ENCODE peak calls at places on chromosomes 13 and 19, in ten cellular contexts. D is stomach, F is fibroblast of lung, E is mucosa of descending colon, A is cardiac muscle cell, Y is esophagus muscularis mucosa, K is MM.1S, J is heart right ventricle, V is thoracic aorta, H is Peyer's patch. L is an unnamed sample. For H3K4me1, the result is how much of the 10 kb centered on the place peaks cover.

GRCh38 chr13:38391341-38391740 is 41.7 kb downstream of the UFM1 start:
- DNase-seq in D (no peak), F (no peak), E (no peak), A (no peak), Y (no peak), K (no peak), J (no peak), V (no peak), H (no peak), L (no peak)

GRCh38 chr13:83350569-83350968 is 531.7 kb downstream of the SLITRK1 start:
- DNase-seq in D (no peak), F (peak), E (no peak), A (peak), Y (no peak), K (no peak), J (no peak), V (no peak), H (no peak), L (no peak)

GRCh38 chr19:11064831-11065303 is 24.4 kb upstream of the LDLR start:
- DNase-seq in D (no peak), F (peak), E (no peak), A (peak), Y (no peak), K (no peak), J (no peak), V (no peak), H (no peak), L (no peak)

GRCh38 chr13:74288361-74288911 is 154.2 kb upstream of the KLF12 start:
- DNase-seq in D (peak), F (peak), E (peak), A (no peak), Y (no peak), K (peak), J (peak), V (no peak), H (peak), L (no peak)

GRCh38 chr19:55452381-55453325 is 8.8 kb downstream of the ISOC2 start:
- DNase-seq in D (peak), F (peak), E (no peak), A (peak), Y (no peak), K (no peak), J (peak), V (no peak), H (no peak), L (no peak)

GRCh38 chr19:4064073-4064550 is 2.6 kb downstream of the ZBTB7A start:
- DNase-seq in D (no peak), F (no peak), E (no peak), A (peak), Y (no peak), K (no peak), J (no peak), V (no peak), H (no peak), L (no peak)

GRCh38 chr19:21202865-21203494 is 61.1 kb downstream of the ZNF431 start:
- DNase-seq in D (no peak), F (peak), E (no peak), A (peak), Y (no peak), K (peak), J (peak), V (no peak), H (no peak), L (peak)

GRCh38 chr19:54096642-54097106 is 3.9 kb downstream of the OSCAR start:
- DNase-seq in D (no peak), F (peak), E (no peak), A (peak), Y (no peak), K (no peak), J (no peak), V (no peak), H (no peak), L (peak)

GRCh38 chr19:42269518-42270345 is 680 bp downstream of the CIC start:
- DNase-seq in D (no peak), F (no peak), E (peak), A (no peak), Y (no peak), K (no peak), J (no peak), V (no peak), H (no peak), L (no peak)

GRCh38 chr13:95784891-95785290 is 108.0 kb downstream of the DNAJC3 start:
- DNase-seq in D (no peak), F (peak), E (no peak), A (peak), Y (no peak), K (no peak), J (no peak), V (no peak), H (no peak), L (no peak)

GRCh38 chr13:39530996-39531395 is 72.0 kb downstream of the LHFPL6 start:
- DNase-seq in D (no peak), F (peak), E (no peak), A (peak), Y (no peak), K (no peak), J (no peak), V (no peak), H (no peak), L (no peak)

GRCh38 chr13:62194371-62194770 is 778.7 kb upstream of the PCDH20 start:
- DNase-seq in D (no peak), F (no peak), E (no peak), A (no peak), Y (no peak), K (no peak), J (no peak), V (no peak), H (no peak), L (no peak)

GRCh38 chr13:66468656-66469055 is 761.5 kb downstream of the PCDH9 start:
- DNase-seq in D (no peak), F (no peak), E (no peak), A (no peak), Y (no peak), K (no peak), J (no peak), V (no peak), H (no peak), L (no peak)

GRCh38 chr13:47457631-47458030 is 543.4 kb downstream of the SUCLA2 start:
- DNase-seq in D (no peak), F (peak), E (no peak), A (peak), Y (no peak), K (no peak), J (no peak), V (no peak), H (no peak), L (no peak)

GRCh38 chr13:46202188-46202795 is 9.4 kb upstream of the LRRC63 start:
- DNase-seq in D (no peak), F (no peak), E (no peak), A (no peak), Y (no peak), K (peak), J (no peak), V (no peak), H (no peak), L (no peak)

GRCh38 chr13:32225494-32225931 is 89.7 kb downstream of the ZAR1L start:
- DNase-seq in D (no peak), F (peak), E (no peak), A (peak), Y (peak), K (no peak), J (no peak), V (no peak), H (no peak), L (no peak)

GRCh38 chr19:52535831-52536800 is 8.6 kb downstream of the ZNF808 start:
- DNase-seq in D (peak), F (peak), E (peak), A (peak), Y (peak), K (no peak), J (peak), V (peak), H (peak), L (peak)

GRCh38 chr13:80894930-80895329 is 554.0 kb upstream of the SPRY2 start:
- DNase-seq in D (no peak), F (peak), E (no peak), A (no peak), Y (no peak), K (no peak), J (no peak), V (no peak), H (no peak), L (no peak)

GRCh38 chr19:5536337-5536894 is 31.3 kb downstream of the TINCR start:
- DNase-seq in D (peak), F (peak), E (no peak), A (peak), Y (no peak), K (no peak), J (peak), V (no peak), H (no peak), L (no peak)

GRCh38 chr13:63190219-63190618 is 1774.6 kb upstream of the PCDH20 start:
- DNase-seq in D (no peak), F (no peak), E (no peak), A (no peak), Y (no peak), K (no peak), J (no peak), V (no peak), H (no peak), L (no peak)

GRCh38 chr19:11563530-11563929 is 4.5 kb upstream of the ELOF1 start:
- DNase-seq in D (no peak), F (no peak), E (no peak), A (no peak), Y (no peak), K (no peak), J (no peak), V (no peak), H (no peak), L (no peak)

GRCh38 chr13:102610296-102610895 is 13.6 kb downstream of the TPP2 start:
- DNase-seq in D (no peak), F (no peak), E (peak), A (no peak), Y (no peak), K (no peak), J (no peak), V (no peak), H (no peak), L (no peak)

GRCh38 chr19:4567584-4568071 is 8.1 kb upstream of the SEMA6B start:
- DNase-seq in D (peak), F (peak), E (peak), A (peak), Y (no peak), K (peak), J (peak), V (no peak), H (peak), L (peak)

GRCh38 chr19:35901055-35901644 is 810 bp upstream of the NFKBID start:
- DNase-seq in D (no peak), F (no peak), E (peak), A (peak), Y (no peak), K (no peak), J (no peak), V (no peak), H (no peak), L (no peak)

GRCh38 chr19:13078897-13079541 is 23.6 kb downstream of the LYL1 start:
- DNase-seq in D (peak), F (no peak), E (no peak), A (no peak), Y (no peak), K (no peak), J (no peak), V (no peak), H (no peak), L (no peak)

GRCh38 chr19:7505288-7505681 is 10.6 kb upstream of the ZNF358 start:
- DNase-seq in D (no peak), F (no peak), E (peak), A (no peak), Y (no peak), K (peak), J (no peak), V (no peak), H (no peak), L (no peak)

GRCh38 chr13:47553329-47553977 is 447.6 kb downstream of the SUCLA2 start:
- DNase-seq in D (no peak), F (no peak), E (no peak), A (no peak), Y (no peak), K (no peak), J (no peak), V (no peak), H (no peak), L (no peak)

GRCh38 chr19:11418518-11419506 is at the start of gene RGL3:
- DNase-seq in D (peak), F (no peak), E (no peak), A (no peak), Y (no peak), K (no peak), J (peak), V (no peak), H (no peak), L (no peak)

GRCh38 chr19:27911122-27911898 is 1301.6 kb downstream of the UQCRFS1 start:
- DNase-seq in D (no peak), F (no peak), E (no peak), A (no peak), Y (no peak), K (no peak), J (no peak), V (no peak), H (no peak), L (no peak)

GRCh38 chr13:85266331-85266730 is 532.9 kb downstream of the SLITRK6 start:
- DNase-seq in D (no peak), F (no peak), E (no peak), A (no peak), Y (no peak), K (no peak), J (no peak), V (no peak), H (no peak), L (no peak)

GRCh38 chr13:43664700-43665191 is 122.0 kb downstream of the ENOX1 start:
- DNase-seq in D (peak), F (peak), E (peak), A (peak), Y (no peak), K (peak), J (no peak), V (no peak), H (no peak), L (no peak)

GRCh38 chr19:40133491-40133890 is 42.7 kb upstream of the ZNF780A start:
- DNase-seq in D (no peak), F (no peak), E (no peak), A (no peak), Y (no peak), K (no peak), J (no peak), V (no peak), H (no peak), L (no peak)

GRCh38 chr13:32538234-32538620 is 368 bp downstream of the N4BP2L2 start:
- DNase-seq in D (peak), F (peak), E (peak), A (peak), Y (no peak), K (peak), J (peak), V (no peak), H (peak), L (no peak)

GRCh38 chr19:19403373-19403901 is 2.0 kb upstream of the GATAD2A start:
- DNase-seq in D (no peak), F (peak), E (no peak), A (peak), Y (no peak), K (no peak), J (no peak), V (no peak), H (no peak), L (no peak)

GRCh38 chr19:1104452-1105216 is 840 bp downstream of the GPX4 start:
- DNase-seq in D (peak), F (peak), E (peak), A (peak), Y (no peak), K (peak), J (peak), V (no peak), H (peak), L (peak)

GRCh38 chr19:1102407-1103106 is 1.2 kb upstream of the GPX4 start:
- DNase-seq in D (peak), F (peak), E (no peak), A (peak), Y (no peak), K (no peak), J (no peak), V (peak), H (no peak), L (no peak)

GRCh38 chr19:1103691-1104451 is at the start of gene GPX4:
- DNase-seq in D (peak), F (peak), E (peak), A (peak), Y (peak), K (peak), J (peak), V (peak), H (peak), L (peak)

GRCh38 chr19:1098177-1099051 is 3.2 kb upstream of the POLR2E start:
- DNase-seq in D (peak), F (no peak), E (no peak), A (peak), Y (no peak), K (no peak), J (no peak), V (no peak), H (no peak), L (no peak)

GRCh38 chr19:1101337-1101698 is 2.5 kb upstream of the GPX4 start:
- DNase-seq in D (peak), F (no peak), E (no peak), A (no peak), Y (no peak), K (no peak), J (peak), V (no peak), H (no peak), L (no peak)
- H3K4me1 ChIP-seq in D (half or more), F (under half), E (under half), A (under half), Y (half or more), K (under half), J (under half), V (half or more), H (under half), L (half or more)

DNA sequence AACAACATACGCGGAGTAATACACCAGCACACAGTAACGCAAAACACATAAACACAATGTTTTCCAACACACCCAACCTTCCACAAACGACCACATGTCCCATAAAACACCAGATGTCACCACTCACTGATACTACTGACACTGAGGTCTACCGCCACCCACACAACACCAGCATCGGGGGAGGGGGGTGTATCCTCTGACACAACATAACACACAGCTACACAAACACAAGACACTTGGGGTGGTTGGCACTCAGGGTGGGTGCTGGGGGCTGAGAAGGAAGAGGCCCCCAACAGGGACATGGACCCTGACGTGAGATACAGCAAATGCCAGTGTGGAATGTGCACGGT is 1.5 kb upstream of the KCNN4 start:
- DNase-seq in D (no peak), F (no peak), E (no peak), A (no peak), Y (no peak), K (no peak), J (no peak), V (no peak), H (no peak), L (no peak)
- H3K4me3 ChIP-seq in D (peak), F (no peak), E (no peak), A (no peak), Y (no peak), K (no peak), J (no peak), V (no peak), H (no peak), L (no peak)

DNA sequence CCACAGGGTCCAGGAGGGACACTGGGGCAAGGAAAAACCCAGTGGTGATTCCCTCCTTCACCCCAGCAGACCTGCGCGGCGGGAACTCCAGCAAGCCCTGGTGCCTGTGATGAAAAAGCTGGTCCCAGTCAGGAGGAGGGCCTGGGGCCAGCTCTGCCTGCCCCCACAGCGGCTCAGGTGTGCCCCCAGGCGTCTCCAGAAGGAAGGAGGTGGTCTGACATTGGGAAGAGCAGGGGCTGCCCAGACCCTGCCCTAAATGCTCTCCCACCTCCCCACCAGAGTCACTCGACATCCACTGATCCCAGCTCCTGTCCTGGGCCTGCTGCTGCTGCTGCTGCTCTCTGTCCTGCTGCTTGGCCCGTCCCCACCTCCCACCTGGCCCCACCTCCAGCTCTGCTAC is 6.2 kb downstream of the PTH2 start:
- DNase-seq in D (no peak), F (no peak), E (no peak), A (no peak), Y (no peak), K (no peak), J (no peak), V (no peak), H (no peak), L (no peak)
- TF ChIP-seq CTCF in D (no peak), F (no peak), E (no peak), A (no peak), Y (no peak), K (no peak), J (no peak), V (no peak), H (no peak), L (no peak)

DNA sequence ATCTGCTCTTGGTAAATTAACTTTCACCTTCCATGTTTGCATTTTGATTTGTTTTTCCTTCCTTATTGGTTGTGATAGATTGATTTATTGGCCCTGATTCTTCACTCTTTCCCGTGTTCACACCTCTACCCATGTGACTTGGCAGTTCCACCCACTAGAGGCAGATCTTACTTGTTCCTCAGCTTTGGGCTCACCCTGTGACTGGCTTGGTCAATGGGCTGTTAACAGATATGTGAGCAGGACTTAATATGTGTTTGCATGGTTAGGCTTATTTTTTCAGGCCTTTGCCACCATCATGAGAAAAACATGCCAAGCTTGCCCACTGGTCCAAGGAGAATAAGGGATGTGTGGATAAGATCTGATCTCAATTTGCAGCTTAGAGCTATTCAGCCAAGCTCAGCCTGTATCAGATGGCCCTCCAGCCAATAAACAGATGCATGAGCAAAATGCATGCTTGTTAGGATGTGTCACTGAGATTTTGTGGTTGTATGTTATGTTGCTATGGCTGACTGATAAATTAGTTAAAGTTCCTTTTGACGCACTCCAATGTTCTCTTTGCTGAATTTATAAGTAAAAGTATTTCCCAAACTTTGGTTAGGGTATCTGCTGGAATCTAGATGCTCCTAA is 48.0 kb downstream of the RGCC start:
- DNase-seq in D (no peak), F (peak), E (no peak), A (peak), Y (peak), K (no peak), J (no peak), V (no peak), H (no peak), L (no peak)
- H3K4me1 ChIP-seq in D (under half), F (under half), E (under half), A (under half), Y (under half), K (under half), J (under half), V (under half), H (under half), L (under half)

DNA sequence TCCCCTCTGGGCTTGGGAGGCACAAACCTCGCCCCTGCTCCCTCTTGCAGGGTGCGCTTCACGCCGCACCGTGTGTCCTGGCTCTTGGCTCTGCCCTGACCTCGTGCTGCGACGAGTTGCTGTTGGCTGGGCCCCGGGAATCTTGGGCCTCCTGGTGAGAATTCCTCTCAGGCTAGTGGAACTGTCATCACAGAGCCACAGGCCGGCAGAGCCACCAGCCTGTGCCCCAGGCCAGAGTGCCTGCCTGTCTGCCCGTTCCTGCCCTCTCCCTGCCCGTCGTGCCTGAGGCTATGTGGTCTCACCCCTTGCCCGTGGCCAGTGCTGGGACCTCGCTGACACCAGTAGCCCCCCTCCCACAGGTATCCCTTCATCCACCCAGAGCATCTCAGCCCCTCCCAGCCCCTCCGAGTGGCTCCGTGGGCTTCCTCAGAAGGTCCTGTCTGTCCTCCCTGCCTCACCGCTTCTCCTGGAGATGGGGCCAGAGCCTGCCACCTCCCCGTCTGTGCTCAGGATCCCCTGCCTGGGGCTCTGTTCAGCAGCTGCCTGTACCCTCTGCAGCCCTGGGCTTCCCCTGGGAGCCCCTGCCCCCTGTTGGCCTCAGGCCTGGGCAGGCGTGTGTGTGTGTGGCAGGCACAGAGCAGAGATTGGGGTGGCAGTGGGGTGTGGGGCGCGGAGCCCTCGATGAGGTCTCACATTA is 13.3 kb downstream of the NDUFB7 start:
- DNase-seq in D (no peak), F (no peak), E (no peak), A (no peak), Y (no peak), K (no peak), J (no peak), V (no peak), H (no peak), L (no peak)
- H3K4me3 ChIP-seq in D (no peak), F (no peak), E (no peak), A (no peak), Y (no peak), K (no peak), J (no peak), V (no peak), H (no peak), L (no peak)